ENCODE peak calls at places on chromosomes 6 and 20, in five cellular contexts. J, G, S, D and B are unnamed samples.

GRCh38 chr6:5499644-5500306 is 238.5 kb downstream of the FARS2 start:
- DNase-seq in J (no peak), G (no peak), S (peak; percentile 40), D (no peak), B (no peak)

GRCh38 chr20:52923123-52923543 is 49.0 kb upstream of the TSHZ2 start:
- DNase-seq in J (no peak), G (no peak), S (peak; percentile 97), D (no peak), B (peak; percentile 42)

GRCh38 chr6:4320860-4321259 is 185.5 kb upstream of the ECI2 start:
- DNase-seq in J (no peak), G (peak; percentile 65), S (peak; percentile 93), D (no peak), B (peak; percentile 82)

GRCh38 chr6:136609878-136610706 is 59.9 kb upstream of the MAP7 start:
- DNase-seq in J (no peak), G (peak; percentile 98), S (peak; percentile 99), D (no peak), B (peak; percentile 98)

GRCh38 chr6:41451039-41451438 is 95.1 kb upstream of the FOXP4 start:
- DNase-seq in J (no peak), G (no peak), S (no peak), D (no peak), B (no peak)

GRCh38 chr6:10395171-10395945 is 19.5 kb downstream of the TFAP2A start:
- DNase-seq in J (no peak), G (no peak), S (no peak), D (no peak), B (no peak)

GRCh38 chr6:72984981-72985665 is 240.2 kb downstream of the KHDC1L start:
- DNase-seq in J (no peak), G (no peak), S (peak; percentile 92), D (no peak), B (peak; percentile 20)

GRCh38 chr6:129946439-129947140 is 71.8 kb upstream of the L3MBTL3 start:
- DNase-seq in J (no peak), G (no peak), S (no peak), D (no peak), B (no peak)

GRCh38 chr6:162708971-162709370 is 18.6 kb downstream of the PRKN start:
- DNase-seq in J (no peak), G (no peak), S (no peak), D (no peak), B (no peak)